ENCODE peak calls at places on chromosomes 12 and 14, in seven cellular contexts. A is ovary, V is HFFc6, F is lung, D is endothelial cell, B is foreskin fibroblast, S is dorsolateral prefrontal cortex. T is an unnamed sample.

GRCh38 chr14:77882098-77882497 is 82.2 kb downstream of the ADCK1 start:
- DNase-seq in V (no peak), F (no peak), D (no peak), A (no peak), S (peak), B (peak), T (no peak)

GRCh38 chr12:54277823-54278276 is 2.1 kb downstream of the CBX5 start:
- DNase-seq in F (no peak), B (peak), V (peak), D (no peak), A (no peak), S (no peak), T (no peak)

GRCh38 chr12:62736596-62736995 is 198.4 kb downstream of the PPM1H start:
- DNase-seq in A (no peak), F (no peak), V (no peak), S (no peak), D (no peak), B (no peak), T (no peak)

GRCh38 chr14:51818748-51819386 is 41.5 kb upstream of the GNG2 start:
- DNase-seq in S (no peak), F (no peak), A (no peak), V (no peak), B (no peak), D (no peak), T (no peak)

GRCh38 chr14:70855486-70855885 is 46.2 kb upstream of the MAP3K9 start:
- DNase-seq in D (no peak), S (no peak), B (no peak), A (no peak), F (no peak), V (no peak), T (no peak)

GRCh38 chr12:47835831-47836155 is 16.1 kb upstream of the HDAC7 start:
- DNase-seq in S (no peak), A (no peak), B (no peak), D (no peak), V (no peak), F (no peak), T (no peak)

GRCh38 chr14:99252940-99253868 is 18.8 kb downstream of the BCL11B start:
- DNase-seq in V (no peak), A (no peak), D (no peak), S (no peak), B (no peak), F (no peak), T (no peak)

GRCh38 chr12:56763753-56764657 is 881 bp downstream of the HSD17B6 start:
- DNase-seq in F (no peak), V (peak), A (no peak), D (no peak), S (no peak), B (peak), T (no peak)

GRCh38 chr12:67515679-67516363 is 132.7 kb upstream of the DYRK2 start:
- DNase-seq in V (no peak), S (no peak), B (no peak), D (no peak), A (no peak), F (no peak), T (no peak)

GRCh38 chr14:80977103-80977728 is 21.8 kb downstream of the TSHR start:
- DNase-seq in B (no peak), V (no peak), S (no peak), D (no peak), A (no peak), F (no peak), T (no peak)

GRCh38 chr12:132159555-132160003 is 15.3 kb downstream of the NOC4L start:
- DNase-seq in D (no peak), F (no peak), V (no peak), A (no peak), S (no peak), B (no peak), T (peak)

GRCh38 chr12:71195338-71195896 is 37.6 kb upstream of the TSPAN8 start:
- DNase-seq in A (no peak), V (no peak), D (no peak), B (no peak), F (no peak), S (no peak), T (no peak)

GRCh38 chr12:131862600-131862993 is 31.8 kb upstream of the ULK1 start:
- DNase-seq in V (no peak), S (no peak), B (no peak), A (no peak), F (no peak), D (no peak), T (no peak)

DNA sequence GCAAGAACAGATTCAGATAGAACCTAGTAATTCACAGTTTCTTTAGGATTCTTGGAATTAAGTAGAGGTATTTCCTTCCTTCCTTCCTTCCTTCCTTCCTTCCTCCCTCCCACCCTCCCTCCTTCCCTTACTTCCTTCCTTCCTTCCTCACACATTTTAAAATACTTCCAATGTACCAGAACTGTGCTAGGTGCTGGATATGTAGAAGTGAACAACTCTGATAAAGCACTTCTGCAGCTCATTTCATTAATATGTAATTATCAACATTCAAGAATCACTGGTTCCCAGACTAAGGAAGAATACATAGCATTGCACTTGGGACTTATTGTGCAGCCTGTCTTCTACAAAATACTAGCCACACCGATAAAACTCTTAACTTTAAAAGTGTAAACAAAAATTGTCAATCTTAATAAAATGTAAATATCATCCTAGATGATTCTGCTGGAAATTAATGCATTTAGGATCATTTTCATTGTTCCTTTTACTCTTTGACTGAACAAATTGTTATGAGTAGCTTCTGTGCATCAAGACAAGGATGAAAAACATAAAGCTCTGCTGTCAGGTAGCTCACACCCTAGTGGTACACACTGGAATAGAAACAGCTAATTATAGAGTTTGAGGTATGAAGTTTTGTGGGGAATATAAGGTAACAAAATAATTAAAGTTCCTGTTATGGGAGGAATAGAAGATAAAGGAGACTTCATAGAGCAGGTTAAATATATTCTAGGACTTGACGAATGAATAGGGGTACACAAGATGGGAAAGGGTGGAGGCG is 99.9 kb upstream of the MYF6 start:
- DNase-seq in S (no peak), F (no peak), B (no peak), V (no peak), D (no peak), A (no peak), T (no peak)
- TF ChIP-seq CTCF in S (no peak), F (no peak), B (peak), V (peak), D (peak), A (no peak), T (no peak)

DNA sequence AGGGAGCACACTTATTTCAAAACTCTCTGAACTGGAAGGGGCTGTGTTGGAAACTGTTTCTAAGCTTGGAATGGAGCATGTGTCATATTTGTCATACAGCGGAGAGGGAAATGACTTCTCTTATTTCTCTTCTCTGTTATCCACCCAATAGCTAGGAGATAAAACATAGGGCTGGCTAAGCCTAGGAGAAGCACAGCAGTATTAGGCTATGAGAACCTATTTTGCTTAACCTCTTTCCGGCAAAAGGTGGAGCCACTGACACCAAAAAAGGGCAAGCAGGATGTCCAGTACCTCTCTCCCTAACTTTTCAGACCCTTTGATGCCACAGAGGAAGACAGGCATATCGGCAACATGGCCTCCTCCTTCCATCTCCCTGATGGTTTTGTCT is 148.3 kb downstream of the CRADD start:
- DNase-seq in F (no peak), V (peak), S (no peak), D (no peak), B (no peak), A (no peak), T (no peak)
- TF ChIP-seq CTCF in F (no peak), V (no peak), S (no peak), D (no peak), B (no peak), A (no peak), T (no peak)

GRCh38 chr14:74917646-74918081 is 5.4 kb downstream of the RPS6KL1 start:
- DNase-seq in S (no peak), A (peak), D (no peak), B (no peak), F (no peak), V (no peak), T (no peak)

GRCh38 chr14:74913986-74914573 is 9.0 kb downstream of the RPS6KL1 start:
- DNase-seq in S (peak), F (peak), D (peak), V (peak), B (peak), A (peak), T (no peak)

GRCh38 chr14:74917200-74917543 is 5.9 kb downstream of the RPS6KL1 start:
- DNase-seq in D (no peak), V (no peak), F (no peak), B (no peak), S (no peak), A (no peak), T (no peak)

GRCh38 chr14:74915426-74915825 is 7.6 kb downstream of the RPS6KL1 start:
- DNase-seq in F (no peak), S (no peak), A (no peak), V (no peak), B (no peak), D (no peak), T (no peak)

DNA sequence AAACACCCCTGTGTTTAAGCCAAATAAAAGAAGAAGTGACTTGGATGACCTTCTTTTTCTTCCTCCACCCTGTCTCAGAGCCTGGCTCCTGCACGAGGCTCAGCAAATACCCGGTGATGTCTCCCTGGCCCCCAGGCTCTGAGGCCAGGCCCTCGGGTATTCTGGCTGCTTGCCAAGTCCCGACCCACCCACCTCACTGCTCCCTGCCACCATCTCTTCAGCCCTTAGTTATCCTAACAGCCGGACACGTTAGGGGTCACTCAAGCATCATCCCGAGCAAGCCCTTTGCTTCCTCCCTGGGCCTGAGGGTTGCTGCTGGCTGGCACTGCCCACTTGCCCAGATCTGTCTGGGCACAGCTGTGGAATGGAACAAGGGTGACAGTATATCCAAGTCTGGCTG is 7.2 kb downstream of the RPS6KL1 start:
- DNase-seq in D (no peak), V (no peak), B (no peak), F (no peak), S (no peak), A (no peak), T (no peak)
- TF ChIP-seq CTCF in D (no peak), V (no peak), B (no peak), F (no peak), S (no peak), A (no peak), T (no peak)

GRCh38 chr12:15320881-15321280 is 1.4 kb upstream of the PTPRO start:
- DNase-seq in F (no peak), B (no peak), A (no peak), V (no peak), S (no peak), D (no peak), T (no peak)

GRCh38 chr12:15323530-15323929 is 1.2 kb downstream of the PTPRO start:
- DNase-seq in D (no peak), S (no peak), F (no peak), A (no peak), B (no peak), V (no peak), T (no peak)

GRCh38 chr12:15322164-15323054 is at the start of gene PTPRO:
- DNase-seq in A (no peak), F (no peak), V (no peak), S (peak), D (peak), B (no peak), T (no peak)
- TF ChIP-seq CTCF in A (no peak), F (no peak), V (no peak), S (no peak), D (no peak), B (no peak), T (no peak)

GRCh38 chr14:44979740-44980346 is 17.9 kb downstream of the TOGARAM1 start:
- DNase-seq in A (no peak), D (no peak), V (no peak), B (no peak), S (no peak), F (no peak), T (no peak)

GRCh38 chr14:44982594-44982993 is 20.6 kb downstream of the TOGARAM1 start:
- DNase-seq in S (no peak), V (no peak), D (no peak), B (no peak), F (no peak), A (no peak), T (no peak)

GRCh38 chr14:44981198-44981597 is 19.2 kb downstream of the TOGARAM1 start:
- DNase-seq in V (no peak), D (no peak), A (no peak), F (no peak), S (no peak), B (no peak), T (no peak)

DNA sequence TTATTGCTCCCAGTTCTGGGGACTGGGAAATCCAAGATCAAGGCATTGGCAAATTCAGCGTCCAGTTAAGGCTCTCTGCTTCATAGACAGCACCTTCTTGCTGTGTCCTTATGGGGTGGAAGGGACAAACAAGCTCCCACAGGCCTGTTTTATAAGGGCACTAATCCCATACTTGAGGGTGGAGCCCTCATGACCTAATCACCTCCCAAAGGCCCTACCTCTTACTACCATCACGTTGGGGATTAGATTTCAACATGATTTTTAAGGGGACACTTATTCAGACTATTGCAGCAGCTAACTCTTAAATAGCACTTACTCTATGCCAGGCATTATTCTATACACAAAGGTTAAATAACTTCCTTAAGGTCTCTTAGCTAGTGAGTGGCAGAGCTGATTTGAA is 17.3 kb downstream of the TOGARAM1 start:
- DNase-seq in S (no peak), V (no peak), F (no peak), D (no peak), A (no peak), B (no peak), T (no peak)
- TF ChIP-seq CTCF in S (no peak), V (no peak), F (no peak), D (no peak), A (no peak), B (no peak), T (no peak)

GRCh38 chr12:119902084-119902509 is 25.0 kb upstream of the CIT start:
- DNase-seq in V (peak), A (no peak), B (peak), S (peak), F (peak), D (peak), T (peak)
- TF ChIP-seq CTCF in V (peak), A (no peak), B (peak), S (peak), F (peak), D (peak), T (peak)